ENCODE peak calls at places on chromosomes 12 and 14, in five cellular contexts. Q is WERI-Rb-1, N is fibroblast of lung, P is Calu3, E is iPS-NIHi11. S is an unnamed sample.
A peak's percentile ranks its signal among the peaks of the same experiment; 100 is the strongest.

GRCh38 chr14:101008631-101009336 is 105.3 kb upstream of the RTL1 start:
- DNase-seq in Q (no peak), N (peak; percentile 9), P (no peak), E (no peak), S (peak; percentile 17)

GRCh38 chr12:3004655-3005565 is 45.7 kb downstream of the TEAD4 start:
- DNase-seq in Q (peak; percentile 77), N (no peak), P (no peak), E (peak; percentile 51), S (peak; percentile 77)

GRCh38 chr14:20110438-20110837 is at the start of gene OR4K17:
- DNase-seq in Q (no peak), N (no peak), P (no peak), E (no peak), S (no peak)

GRCh38 chr14:72154645-72155378 is 222.6 kb downstream of the RGS6 start:
- DNase-seq in Q (no peak), N (no peak), P (no peak), E (no peak), S (no peak)

GRCh38 chr12:56993346-56993745 is 13.0 kb downstream of the ZBTB39 start:
- DNase-seq in Q (no peak), N (no peak), P (no peak), E (no peak), S (no peak)

GRCh38 chr12:122834229-122834920 is 882 bp upstream of the HIP1R start:
- DNase-seq in Q (no peak), N (peak; percentile 80), P (peak; percentile 68), E (peak; percentile 80), S (peak; percentile 73)

GRCh38 chr12:11684393-11684792 is 34.9 kb downstream of the ETV6 start:
- DNase-seq in Q (no peak), N (no peak), P (no peak), E (no peak), S (no peak)

GRCh38 chr12:39505025-39505424 is 62.1 kb upstream of the KIF21A start:
- DNase-seq in Q (no peak), N (no peak), P (peak; percentile 28), E (no peak), S (no peak)

GRCh38 chr12:112947761-112948160 is 9.5 kb downstream of the OAS3 start:
- DNase-seq in Q (no peak), N (no peak), P (no peak), E (no peak), S (no peak)

GRCh38 chr14:44961151-44961729 is 507 bp downstream of the KLHL28 start:
- DNase-seq in Q (peak; percentile 57), N (peak; percentile 63), P (peak; percentile 45), E (peak; percentile 67), S (peak; percentile 72)

GRCh38 chr14:90455100-90455571 is 58.3 kb downstream of the CALM1 start:
- DNase-seq in Q (peak; percentile 64), N (no peak), P (no peak), E (no peak), S (no peak)

GRCh38 chr14:23537351-23538048 is 14.1 kb downstream of the ZFHX2 start:
- DNase-seq in Q (peak; percentile 80), N (no peak), P (no peak), E (peak; percentile 76), S (peak; percentile 57)

GRCh38 chr14:89534896-89535615 is 118.0 kb upstream of the FOXN3 start:
- DNase-seq in Q (no peak), N (peak; percentile 71), P (no peak), E (no peak), S (no peak)

GRCh38 chr12:90575995-90576394 is 379.0 kb downstream of the CCER1 start:
- DNase-seq in Q (no peak), N (no peak), P (no peak), E (no peak), S (no peak)

GRCh38 chr14:101120636-101121398 is 217.3 kb upstream of the RTL1 start:
- DNase-seq in Q (no peak), N (no peak), P (no peak), E (no peak), S (peak; percentile 20)

GRCh38 chr14:71130491-71131179 is 223.4 kb downstream of the PCNX1 start:
- DNase-seq in Q (no peak), N (peak; percentile 70), P (peak; percentile 18), E (no peak), S (no peak)